ENCODE peak calls at places on chromosomes 11 and 22, in six cellular contexts. O, M, I, W, E and N are unnamed samples.

GRCh38 chr11:82671451-82671850 is 62.2 kb downstream of the FAM181B start:
- DNase-seq in I (no peak), O (no peak), E (no peak), M (no peak), W (no peak), N (no peak)

GRCh38 chr22:29208879-29209623 is 3.4 kb downstream of the EMID1 start:
- DNase-seq in E (no peak), W (no peak), I (no peak), M (no peak), O (no peak), N (no peak)

GRCh38 chr11:114192841-114193389 is 103.3 kb upstream of the NNMT start:
- DNase-seq in E (no peak), O (no peak), I (no peak), M (no peak), W (no peak), N (no peak)

GRCh38 chr11:75276696-75277095 is 36.1 kb downstream of the TPBGL start:
- DNase-seq in O (no peak), M (no peak), E (no peak), I (no peak), W (peak), N (peak)

GRCh38 chr11:11845551-11845950 is 3.8 kb downstream of the USP47 start:
- DNase-seq in W (no peak), M (no peak), I (no peak), E (peak), O (no peak), N (no peak)

GRCh38 chr11:57546869-57547518 is 9.6 kb downstream of the SMTNL1 start:
- DNase-seq in M (no peak), W (no peak), O (no peak), I (no peak), E (peak), N (no peak)

GRCh38 chr11:42462558-42463310 is 849.1 kb upstream of the API5 start:
- DNase-seq in O (no peak), E (peak), M (peak), I (no peak), W (no peak), N (no peak)

GRCh38 chr11:119185916-119186634 is 800 bp downstream of the NHERF4 start:
- DNase-seq in W (no peak), E (no peak), M (no peak), O (no peak), I (no peak), N (no peak)

GRCh38 chr11:71994786-71995185 is 3.9 kb upstream of the IL18BP start:
- DNase-seq in M (no peak), O (no peak), E (no peak), W (no peak), I (no peak), N (no peak)

GRCh38 chr22:38981005-38981658 is 1.0 kb upstream of the APOBEC3B start:
- DNase-seq in I (peak), O (no peak), M (no peak), W (no peak), E (no peak), N (peak)

GRCh38 chr22:38513063-38513462 is 7.0 kb upstream of the DDX17 start:
- DNase-seq in W (no peak), M (no peak), O (peak), E (no peak), I (no peak), N (peak)

GRCh38 chr11:129930743-129931142 is 35.4 kb upstream of the NFRKB start:
- DNase-seq in O (no peak), I (no peak), E (no peak), W (no peak), M (no peak), N (no peak)

GRCh38 chr11:1396375-1396841 is 6.7 kb downstream of the BRSK2 start:
- DNase-seq in M (no peak), E (no peak), O (no peak), I (no peak), W (peak), N (no peak)
- TF ChIP-seq CTCF in M (no peak), E (no peak), O (no peak), I (no peak), W (no peak), N (no peak)

GRCh38 chr11:94762208-94762607 is 5.9 kb upstream of the AMOTL1 start:
- DNase-seq in E (no peak), M (no peak), I (peak), O (peak), W (no peak), N (peak)
- TF ChIP-seq CTCF in E (peak), M (peak), I (peak), O (peak), W (peak), N (no peak)

DNA sequence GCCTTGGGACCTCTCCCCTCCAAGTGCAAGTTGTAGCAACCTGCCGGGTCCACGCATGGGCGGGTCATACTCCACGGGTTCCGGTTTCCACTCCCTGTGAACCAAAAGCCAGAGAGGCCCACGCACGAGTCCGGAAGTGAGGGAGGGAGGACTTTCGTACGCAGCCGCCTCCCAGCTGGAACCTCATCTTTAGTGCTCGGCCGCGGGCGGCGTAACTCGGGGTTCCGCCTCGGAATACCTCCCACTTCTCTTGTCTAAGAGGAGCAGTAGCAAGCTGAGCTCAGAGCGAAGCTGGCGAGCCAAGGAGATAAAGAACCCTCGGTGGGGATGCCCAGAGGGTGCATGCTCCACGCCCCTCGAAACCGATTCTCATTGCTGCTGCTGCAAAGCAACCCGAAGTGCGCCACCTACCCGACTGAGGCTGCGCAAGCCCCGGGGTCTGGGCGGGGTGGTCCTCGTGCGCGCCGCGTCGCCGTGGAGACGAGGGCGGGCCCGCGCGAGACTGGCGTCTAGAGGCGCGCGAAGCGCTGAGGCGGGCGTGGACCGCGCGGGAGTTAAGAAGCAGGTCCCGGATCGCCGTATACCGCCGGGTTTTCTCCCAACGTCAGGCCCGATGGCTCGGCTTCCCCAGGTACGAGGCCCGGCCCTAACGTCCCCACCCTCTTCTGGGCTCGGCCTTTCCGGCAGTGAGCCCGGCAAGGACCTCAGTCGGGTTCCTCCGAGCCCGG is at the start of gene SFI1:
- DNase-seq in I (peak), O (peak), M (peak), W (peak), E (peak), N (peak)
- TF ChIP-seq CTCF in I (no peak), O (no peak), M (no peak), W (peak), E (peak), N (peak)

GRCh38 chr11:70156291-70157037 is 46.6 kb upstream of the FADD start:
- DNase-seq in O (no peak), E (no peak), I (no peak), W (no peak), M (no peak), N (no peak)

GRCh38 chr11:70159612-70160570 is 43.2 kb upstream of the FADD start:
- DNase-seq in M (peak), W (no peak), E (no peak), O (no peak), I (peak), N (no peak)

GRCh38 chr11:70155386-70155785 is 47.7 kb upstream of the FADD start:
- DNase-seq in I (no peak), M (no peak), O (no peak), E (no peak), W (no peak), N (no peak)

GRCh38 chr11:70158757-70159389 is 44.2 kb upstream of the FADD start:
- DNase-seq in M (no peak), W (no peak), E (no peak), I (no peak), O (no peak), N (no peak)

GRCh38 chr11:70158201-70158600 is 44.9 kb upstream of the FADD start:
- DNase-seq in O (peak), E (peak), I (no peak), W (no peak), M (no peak), N (no peak)
- TF ChIP-seq CTCF in O (peak), E (peak), I (no peak), W (no peak), M (peak), N (no peak)

DNA sequence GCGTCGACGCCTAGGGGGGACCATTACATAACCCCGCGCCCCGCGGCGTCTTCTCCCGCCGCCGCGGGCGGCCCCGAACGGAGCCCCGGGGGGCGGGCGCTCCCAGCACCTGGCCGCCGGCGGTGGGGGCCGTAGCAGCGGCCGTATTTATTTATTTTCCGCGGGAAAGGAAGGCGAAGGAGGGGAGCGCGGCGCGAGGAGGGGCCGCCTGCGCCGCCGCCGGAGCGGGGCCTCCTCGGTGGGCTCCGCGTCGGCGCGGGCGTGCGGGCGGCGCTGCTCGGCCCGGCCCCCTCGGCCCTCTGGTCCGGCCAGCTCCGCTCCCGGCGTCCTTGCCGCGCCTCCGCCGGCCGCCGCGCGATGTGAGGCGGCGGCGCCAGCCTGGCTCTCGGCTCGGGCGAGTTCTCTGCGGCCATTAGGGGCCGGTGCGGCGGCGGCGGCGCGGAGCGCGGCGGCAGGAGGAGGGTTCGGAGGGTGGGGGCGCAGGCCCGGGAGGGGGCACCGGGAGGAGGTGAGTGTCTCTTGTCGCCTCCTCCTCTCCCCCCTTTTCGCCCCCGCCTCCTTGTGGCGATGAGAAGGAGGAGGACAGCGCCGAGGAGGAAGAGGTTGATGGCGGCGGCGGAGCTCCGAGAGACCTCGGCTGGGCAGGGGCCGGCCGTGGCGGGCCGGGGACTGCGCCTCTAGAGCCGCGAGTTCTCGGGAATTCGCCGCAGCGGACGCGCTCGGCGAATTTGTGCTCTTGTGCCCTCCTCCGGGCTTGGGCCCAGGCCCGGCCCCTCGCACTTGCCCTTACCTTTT is at the start of gene EP300:
- DNase-seq in I (peak), E (peak), W (peak), O (peak), M (peak), N (peak)
- TF ChIP-seq CTCF in I (no peak), E (peak), W (peak), O (no peak), M (peak), N (peak)